ENCODE peak calls at places on chromosome 2, in five cellular contexts. G is activated CD4-positive, alpha-beta T cell treated with anti-CD3 and anti-CD28 coated beads, Interleukin-2, amount 10 ng/mL, durations not matched to agents 7 days and 5 days; E is kidney epithelial cell; N is ELF-1; C is HFFc6. F is an unnamed sample.

GRCh38 chr2:134594399-134594798 is 124.4 kb downstream of the TMEM163 start:
- DNase-seq in G (no peak), C (no peak), E (no peak), N (no peak), F (no peak)

GRCh38 chr2:100757621-100758394 is 62.1 kb upstream of the NPAS2 start:
- DNase-seq in N (peak), E (no peak), C (peak), G (no peak), F (no peak)

GRCh38 chr2:102514061-102514785 is 41.2 kb downstream of the SLC9A4 start:
- DNase-seq in G (no peak), C (peak), E (peak), N (no peak), F (peak)

GRCh38 chr2:102358496-102358895 is 2.9 kb downstream of the IL18R1 start:
- DNase-seq in C (no peak), N (no peak), E (no peak), G (no peak), F (no peak)

GRCh38 chr2:198127627-198128026 is 323.2 kb downstream of the PLCL1 start:
- DNase-seq in N (peak), E (peak), G (peak), C (peak), F (no peak)

GRCh38 chr2:97730245-97730644 is 16.9 kb downstream of the ZAP70 start:
- DNase-seq in E (no peak), C (peak), G (no peak), N (no peak), F (no peak)

GRCh38 chr2:10868021-10868420 is 43.7 kb upstream of the KCNF1 start:
- DNase-seq in C (no peak), G (no peak), E (no peak), N (no peak), F (no peak)

GRCh38 chr2:6773007-6773693 is 92.6 kb downstream of the CMPK2 start:
- DNase-seq in E (no peak), C (peak), N (peak), G (peak), F (peak)

GRCh38 chr2:121018136-121019057 is 266.6 kb downstream of the TFCP2L1 start:
- DNase-seq in N (peak), C (no peak), E (peak), G (no peak), F (no peak)

GRCh38 chr2:229118947-229119346 is 152.1 kb downstream of the PID1 start:
- DNase-seq in G (no peak), C (no peak), E (no peak), N (no peak), F (no peak)

GRCh38 chr2:30721241-30721640 is 86.0 kb downstream of the CAPN13 start:
- DNase-seq in G (no peak), C (no peak), N (no peak), E (no peak), F (no peak)

GRCh38 chr2:237744613-237745249 is 53.8 kb upstream of the RBM44 start:
- DNase-seq in N (peak), C (peak), E (no peak), G (peak), F (peak)

GRCh38 chr2:170823800-170824153 is 7.1 kb downstream of the GAD1 start:
- DNase-seq in E (no peak), C (no peak), G (no peak), N (peak), F (peak)

GRCh38 chr2:23465138-23465537 is 80.2 kb downstream of the KLHL29 start:
- DNase-seq in E (no peak), C (no peak), N (no peak), G (no peak), F (no peak)

GRCh38 chr2:218622606-218623238 is 15.0 kb downstream of the PLCD4 start:
- DNase-seq in N (no peak), G (no peak), E (no peak), C (peak), F (no peak)

GRCh38 chr2:195404650-195405049 is 252.4 kb upstream of the SLC39A10 start:
- DNase-seq in E (no peak), C (no peak), G (no peak), N (no peak), F (no peak)

GRCh38 chr2:165328272-165328671 is 89.1 kb downstream of the SCN2A start:
- DNase-seq in G (peak), N (no peak), E (no peak), C (no peak), F (no peak)

GRCh38 chr2:42371621-42372473 is 10.8 kb upstream of the COX7A2L start:
- DNase-seq in G (no peak), N (peak), C (no peak), E (no peak), F (no peak)

GRCh38 chr2:20178404-20179178 is 46.3 kb downstream of the SDC1 start:
- DNase-seq in C (no peak), G (no peak), E (no peak), N (no peak), F (peak)

F was measured in osteoblast.